ENCODE peak calls at places on chromosomes 7 and 10, in eight cellular contexts. One of them, this sample, is unnamed.

GRCh38 chr10:1358147-1358546 is 302.0 kb downstream of the WDR37 start:
- DNase-seq in ureter: no peak
- DNase-seq in right atrium auricular region: no peak
- DNase-seq in GM04504: no peak
- DNase-seq in astrocyte of the spinal cord: no peak
- DNase-seq in Calu3: no peak
- DNase-seq in mesenchymal stem cell: no peak
- DNase-seq in fibroblast of lung: no peak
- DNase-seq in this sample: no peak

GRCh38 chr7:41696323-41696916 is 6.5 kb downstream of the INHBA start:
- DNase-seq in ureter: peak
- DNase-seq in right atrium auricular region: peak
- DNase-seq in GM04504: peak
- DNase-seq in astrocyte of the spinal cord: peak
- DNase-seq in Calu3: peak
- DNase-seq in mesenchymal stem cell: peak
- DNase-seq in fibroblast of lung: peak
- DNase-seq in this sample: peak

GRCh38 chr7:19066109-19066508 is 51.3 kb downstream of the TWIST1 start:
- DNase-seq in ureter: no peak
- DNase-seq in right atrium auricular region: no peak
- DNase-seq in GM04504: no peak
- DNase-seq in astrocyte of the spinal cord: no peak
- DNase-seq in Calu3: no peak
- DNase-seq in mesenchymal stem cell: no peak
- DNase-seq in fibroblast of lung: no peak
- DNase-seq in this sample: no peak

GRCh38 chr7:80047856-80048459 is 86.7 kb upstream of the GNAI1 start:
- DNase-seq in ureter: no peak
- DNase-seq in right atrium auricular region: no peak
- DNase-seq in GM04504: no peak
- DNase-seq in astrocyte of the spinal cord: no peak
- DNase-seq in Calu3: no peak
- DNase-seq in mesenchymal stem cell: peak
- DNase-seq in fibroblast of lung: peak
- DNase-seq in this sample: no peak

GRCh38 chr10:63103971-63104409 is 29.1 kb upstream of the NRBF2 start:
- DNase-seq in ureter: no peak
- DNase-seq in right atrium auricular region: no peak
- DNase-seq in GM04504: no peak
- DNase-seq in astrocyte of the spinal cord: no peak
- DNase-seq in Calu3: no peak
- DNase-seq in mesenchymal stem cell: no peak
- DNase-seq in fibroblast of lung: no peak
- DNase-seq in this sample: no peak

GRCh38 chr10:105063796-105064195 is 422.7 kb downstream of the SORCS3 start:
- DNase-seq in ureter: no peak
- DNase-seq in right atrium auricular region: no peak
- DNase-seq in GM04504: no peak
- DNase-seq in astrocyte of the spinal cord: peak
- DNase-seq in Calu3: peak
- DNase-seq in mesenchymal stem cell: no peak
- DNase-seq in fibroblast of lung: peak
- DNase-seq in this sample: no peak

GRCh38 chr7:47714669-47715607 is 133.0 kb upstream of the TNS3 start:
- DNase-seq in ureter: no peak
- DNase-seq in right atrium auricular region: no peak
- DNase-seq in GM04504: no peak
- DNase-seq in astrocyte of the spinal cord: no peak
- DNase-seq in Calu3: no peak
- DNase-seq in mesenchymal stem cell: no peak
- DNase-seq in fibroblast of lung: no peak
- DNase-seq in this sample: no peak

GRCh38 chr10:24650669-24651391 is 72.9 kb downstream of the ARHGAP21 start:
- DNase-seq in ureter: no peak
- DNase-seq in right atrium auricular region: no peak
- DNase-seq in GM04504: no peak
- DNase-seq in astrocyte of the spinal cord: no peak
- DNase-seq in Calu3: no peak
- DNase-seq in mesenchymal stem cell: no peak
- DNase-seq in fibroblast of lung: no peak
- DNase-seq in this sample: no peak

GRCh38 chr10:33015798-33016547 is 57.9 kb upstream of the ITGB1 start:
- DNase-seq in ureter: no peak
- DNase-seq in right atrium auricular region: no peak
- DNase-seq in GM04504: peak
- DNase-seq in astrocyte of the spinal cord: peak
- DNase-seq in Calu3: no peak
- DNase-seq in mesenchymal stem cell: peak
- DNase-seq in fibroblast of lung: peak
- DNase-seq in this sample: no peak

GRCh38 chr10:116490028-116490662 is 55.6 kb upstream of the PNLIP start:
- DNase-seq in ureter: no peak
- DNase-seq in right atrium auricular region: no peak
- DNase-seq in GM04504: peak
- DNase-seq in astrocyte of the spinal cord: peak
- DNase-seq in Calu3: no peak
- DNase-seq in mesenchymal stem cell: peak
- DNase-seq in fibroblast of lung: peak
- DNase-seq in this sample: no peak

This sample was measured in posterior vena cava.